ENCODE peak calls at places on chromosomes 2 and 18, in ten cellular contexts. B, O, Q, C, K, F, D, R, X and N are unnamed samples.

GRCh38 chr2:43898958-43899346 is 60.2 kb downstream of the ABCG8 start:
- DNase-seq in B (no peak), O (no peak), Q (no peak), C (no peak), K (no peak), F (no peak), D (no peak), R (no peak), X (no peak), N (no peak)

GRCh38 chr2:158753561-158754302 is 41.4 kb upstream of the DAPL1 start:
- DNase-seq in B (peak), O (no peak), Q (peak), C (peak), K (peak), F (peak), D (peak), R (no peak), X (peak), N (no peak)

GRCh38 chr2:20103514-20103913 is 52.1 kb upstream of the LAPTM4A start:
- DNase-seq in B (no peak), O (no peak), Q (no peak), C (peak), K (no peak), F (no peak), D (no peak), R (no peak), X (peak), N (no peak)

GRCh38 chr18:61953161-61953560 is 60.4 kb upstream of the RNF152 start:
- DNase-seq in B (no peak), O (no peak), Q (no peak), C (no peak), K (no peak), F (no peak), D (no peak), R (no peak), X (no peak), N (no peak)

GRCh38 chr2:151367571-151367970 is 10.2 kb downstream of the TNFAIP6 start:
- DNase-seq in B (no peak), O (no peak), Q (no peak), C (peak), K (no peak), F (no peak), D (no peak), R (no peak), X (no peak), N (no peak)

GRCh38 chr2:1594281-1595171 is 149.8 kb downstream of the PXDN start:
- DNase-seq in B (no peak), O (no peak), Q (no peak), C (no peak), K (no peak), F (no peak), D (no peak), R (no peak), X (no peak), N (no peak)

GRCh38 chr18:37408676-37409305 is 156.8 kb downstream of the CELF4 start:
- DNase-seq in B (no peak), O (no peak), Q (no peak), C (peak), K (no peak), F (no peak), D (no peak), R (no peak), X (no peak), N (no peak)

GRCh38 chr2:133972786-133973185 is 281.1 kb upstream of the MGAT5 start:
- DNase-seq in B (peak), O (no peak), Q (no peak), C (no peak), K (peak), F (peak), D (no peak), R (no peak), X (no peak), N (no peak)

GRCh38 chr2:240991378-240992263 is 6.8 kb upstream of the SNED1 start:
- DNase-seq in B (peak), O (no peak), Q (no peak), C (peak), K (peak), F (peak), D (no peak), R (no peak), X (peak), N (peak)

GRCh38 chr2:45173513-45173912 is 164.3 kb upstream of the SIX2 start:
- DNase-seq in B (peak), O (no peak), Q (no peak), C (peak), K (peak), F (no peak), D (no peak), R (no peak), X (peak), N (peak)

GRCh38 chr2:216504376-216504762 is 5.7 kb downstream of the RPL37A start:
- DNase-seq in B (no peak), O (no peak), Q (no peak), C (no peak), K (no peak), F (no peak), D (no peak), R (no peak), X (no peak), N (no peak)

GRCh38 chr18:32048507-32049091 is 30.0 kb downstream of the RNF125 start:
- DNase-seq in B (no peak), O (no peak), Q (peak), C (peak), K (peak), F (no peak), D (no peak), R (peak), X (no peak), N (peak)

GRCh38 chr2:19119326-19120001 is 239.0 kb downstream of the OSR1 start:
- DNase-seq in B (no peak), O (no peak), Q (no peak), C (no peak), K (no peak), F (peak), D (no peak), R (peak), X (no peak), N (no peak)

GRCh38 chr2:66601624-66602023 is 166.7 kb downstream of the MEIS1 start:
- DNase-seq in B (no peak), O (no peak), Q (no peak), C (no peak), K (no peak), F (no peak), D (no peak), R (no peak), X (no peak), N (no peak)

GRCh38 chr2:167844714-167845530 is 402.5 kb downstream of the STK39 start:
- DNase-seq in B (no peak), O (no peak), Q (peak), C (no peak), K (no peak), F (no peak), D (no peak), R (no peak), X (no peak), N (no peak)

GRCh38 chr2:188369365-188369764 is 77.7 kb downstream of the GULP1 start:
- DNase-seq in B (no peak), O (no peak), Q (peak), C (peak), K (peak), F (no peak), D (peak), R (no peak), X (peak), N (peak)

GRCh38 chr2:199302851-199303250 is 154.9 kb downstream of the SATB2 start:
- DNase-seq in B (no peak), O (no peak), Q (no peak), C (peak), K (peak), F (no peak), D (no peak), R (no peak), X (no peak), N (no peak)

GRCh38 chr2:235963853-235964577 is 204.2 kb downstream of the GBX2 start:
- DNase-seq in B (no peak), O (no peak), Q (no peak), C (no peak), K (no peak), F (no peak), D (no peak), R (no peak), X (no peak), N (no peak)

GRCh38 chr2:198807131-198807530 is 650.6 kb downstream of the SATB2 start:
- DNase-seq in B (no peak), O (no peak), Q (no peak), C (no peak), K (peak), F (no peak), D (no peak), R (no peak), X (no peak), N (no peak)

GRCh38 chr2:113324684-113325160 is 46.0 kb upstream of the PAX8 start:
- DNase-seq in B (peak), O (peak), Q (peak), C (peak), K (peak), F (peak), D (peak), R (no peak), X (peak), N (no peak)

GRCh38 chr18:58544616-58545337 is 84.1 kb downstream of the ALPK2 start:
- DNase-seq in B (no peak), O (no peak), Q (peak), C (no peak), K (no peak), F (no peak), D (no peak), R (no peak), X (no peak), N (no peak)

GRCh38 chr2:228629251-228629650 is 447.8 kb upstream of the SPHKAP start:
- DNase-seq in B (no peak), O (no peak), Q (no peak), C (peak), K (no peak), F (no peak), D (no peak), R (no peak), X (no peak), N (no peak)

GRCh38 chr2:160963957-160964356 is 196.3 kb upstream of the TANK start:
- DNase-seq in B (no peak), O (no peak), Q (no peak), C (no peak), K (no peak), F (no peak), D (no peak), R (no peak), X (no peak), N (no peak)

GRCh38 chr2:149661844-149662243 is 74.3 kb upstream of the MMADHC start:
- DNase-seq in B (peak), O (no peak), Q (no peak), C (peak), K (no peak), F (no peak), D (no peak), R (no peak), X (no peak), N (peak)

GRCh38 chr2:124666976-124667375 is 641.9 kb downstream of the CNTNAP5 start:
- DNase-seq in B (no peak), O (no peak), Q (no peak), C (no peak), K (no peak), F (no peak), D (no peak), R (no peak), X (no peak), N (no peak)

GRCh38 chr2:101327863-101328394 is 19.4 kb upstream of the RNF149 start:
- DNase-seq in B (no peak), O (no peak), Q (no peak), C (no peak), K (no peak), F (no peak), D (no peak), R (no peak), X (no peak), N (no peak)

GRCh38 chr2:64606495-64607363 is 47.0 kb downstream of the SERTAD2 start:
- DNase-seq in B (no peak), O (peak), Q (peak), C (peak), K (peak), F (peak), D (peak), R (no peak), X (no peak), N (no peak)

GRCh38 chr2:136114392-136114791 is 3.6 kb downstream of the CXCR4 start:
- DNase-seq in B (no peak), O (no peak), Q (no peak), C (no peak), K (no peak), F (no peak), D (no peak), R (no peak), X (no peak), N (no peak)

GRCh38 chr2:219362524-219363164 is 25.1 kb downstream of the DNPEP start:
- DNase-seq in B (peak), O (no peak), Q (peak), C (peak), K (peak), F (peak), D (no peak), R (no peak), X (peak), N (peak)

GRCh38 chr2:225290723-225291400 is 108.6 kb upstream of the NYAP2 start:
- DNase-seq in B (no peak), O (no peak), Q (no peak), C (peak), K (no peak), F (no peak), D (no peak), R (no peak), X (no peak), N (no peak)

GRCh38 chr2:101387151-101387807 is at the start of gene CREG2:
- DNase-seq in B (no peak), O (peak), Q (peak), C (peak), K (peak), F (peak), D (peak), R (peak), X (no peak), N (no peak)

GRCh38 chr18:43060020-43060419 is 55.5 kb downstream of the RIT2 start:
- DNase-seq in B (no peak), O (no peak), Q (no peak), C (peak), K (no peak), F (no peak), D (no peak), R (no peak), X (no peak), N (no peak)

GRCh38 chr2:3870222-3870621 is 166.8 kb downstream of the DCDC2C start:
- DNase-seq in B (no peak), O (no peak), Q (no peak), C (no peak), K (no peak), F (no peak), D (no peak), R (no peak), X (peak), N (no peak)

GRCh38 chr2:85763831-85764230 is 10.0 kb downstream of the ATOH8 start:
- DNase-seq in B (no peak), O (no peak), Q (no peak), C (no peak), K (no peak), F (no peak), D (no peak), R (no peak), X (no peak), N (no peak)

GRCh38 chr2:121886059-121886458 is 130.6 kb downstream of the TSN start:
- DNase-seq in B (no peak), O (no peak), Q (no peak), C (no peak), K (no peak), F (no peak), D (no peak), R (no peak), X (no peak), N (no peak)

GRCh38 chr2:187500585-187501359 is 52.7 kb upstream of the CALCRL start:
- DNase-seq in B (peak), O (no peak), Q (no peak), C (peak), K (peak), F (no peak), D (no peak), R (no peak), X (peak), N (no peak)

GRCh38 chr2:241339839-241340471 is 16.1 kb upstream of the FARP2 start:
- DNase-seq in B (no peak), O (no peak), Q (no peak), C (peak), K (no peak), F (no peak), D (no peak), R (no peak), X (no peak), N (no peak)

GRCh38 chr18:34627138-34627920 is 82.8 kb upstream of the DTNA start:
- DNase-seq in B (no peak), O (no peak), Q (no peak), C (no peak), K (no peak), F (no peak), D (no peak), R (no peak), X (no peak), N (no peak)

GRCh38 chr18:54149078-54149697 is 75.3 kb downstream of the MBD2 start:
- DNase-seq in B (peak), O (peak), Q (peak), C (peak), K (peak), F (no peak), D (no peak), R (no peak), X (peak), N (peak)